ENCODE peak calls at places on chromosomes 2 and 18, in five cellular contexts. B is B cell, J is pancreas, S is A172, D is glomerular endothelial cell. P is an unnamed sample.

GRCh38 chr2:207180741-207181140 is 15.0 kb upstream of the KLF7 start:
- DNase-seq in B (no peak), J (no peak), S (no peak), D (no peak), P (no peak)

GRCh38 chr18:33666915-33667314 is 88.9 kb downstream of the ASXL3 start:
- DNase-seq in B (no peak), J (no peak), S (no peak), D (no peak), P (no peak)

GRCh38 chr2:14633451-14634211 is 1.1 kb downstream of the LRATD1 start:
- DNase-seq in B (peak), J (peak), S (no peak), D (no peak), P (no peak)

GRCh38 chr2:174835797-174836255 is 71.6 kb upstream of the CHRNA1 start:
- DNase-seq in B (no peak), J (no peak), S (peak), D (no peak), P (no peak)

GRCh38 chr2:100799701-100800100 is 20.2 kb upstream of the NPAS2 start:
- DNase-seq in B (no peak), J (no peak), S (no peak), D (no peak), P (no peak)

GRCh38 chr2:74441690-74442482 is at the start of gene RTKN:
- DNase-seq in B (peak), J (peak), S (no peak), D (no peak), P (no peak)

GRCh38 chr2:62660582-62661262 is 44.8 kb upstream of the EHBP1 start:
- DNase-seq in B (no peak), J (no peak), S (peak), D (no peak), P (no peak)

GRCh38 chr2:176653856-176654443 is 384.7 kb downstream of the MTX2 start:
- DNase-seq in B (no peak), J (peak), S (peak), D (no peak), P (no peak)

GRCh38 chr2:206164261-206164862 is 4.7 kb downstream of the EEF1B2 start:
- DNase-seq in B (peak), J (no peak), S (peak), D (no peak), P (no peak)

GRCh38 chr18:13319629-13320028 is 101.1 kb downstream of the LDLRAD4 start:
- DNase-seq in B (no peak), J (no peak), S (no peak), D (no peak), P (no peak)

GRCh38 chr2:182068811-182069210 is 83.2 kb downstream of the PPP1R1C start:
- DNase-seq in B (no peak), J (no peak), S (peak), D (no peak), P (no peak)

GRCh38 chr18:49400398-49401072 is 59.9 kb downstream of the DYM start:
- DNase-seq in B (no peak), J (no peak), S (no peak), D (no peak), P (no peak)

GRCh38 chr18:12374398-12374797 is 2.6 kb downstream of the AFG3L2 start:
- DNase-seq in B (no peak), J (no peak), S (no peak), D (no peak), P (no peak)

GRCh38 chr2:39710807-39711206 is 45.1 kb downstream of the TMEM178A start:
- DNase-seq in B (no peak), J (no peak), S (no peak), D (no peak), P (no peak)

GRCh38 chr2:100589527-100589926 is 26.7 kb downstream of the PDCL3 start:
- DNase-seq in B (no peak), J (no peak), S (no peak), D (no peak), P (peak)

GRCh38 chr2:207200136-207200535 is 34.4 kb upstream of the KLF7 start:
- DNase-seq in B (no peak), J (no peak), S (no peak), D (no peak), P (no peak)

GRCh38 chr2:3449936-3450335 is 69.4 kb downstream of the ADI1 start:
- DNase-seq in B (no peak), J (no peak), S (no peak), D (no peak), P (no peak)

GRCh38 chr2:59974051-59974766 is 579.2 kb downstream of the BCL11A start:
- DNase-seq in B (no peak), J (no peak), S (no peak), D (no peak), P (no peak)

GRCh38 chr18:46322411-46322891 is 218.3 kb downstream of the HAUS1 start:
- DNase-seq in B (no peak), J (no peak), S (peak), D (no peak), P (no peak)

GRCh38 chr2:66790651-66791181 is 355.8 kb downstream of the MEIS1 start:
- DNase-seq in B (no peak), J (no peak), S (no peak), D (no peak), P (no peak)

GRCh38 chr2:121186261-121186660 is 98.7 kb downstream of the TFCP2L1 start:
- DNase-seq in B (no peak), J (no peak), S (no peak), D (no peak), P (no peak)

GRCh38 chr2:167135691-167136090 is 247.4 kb downstream of the XIRP2 start:
- DNase-seq in B (no peak), J (no peak), S (no peak), D (peak), P (no peak)

GRCh38 chr18:10142496-10143160 is 228.8 kb downstream of the VAPA start:
- DNase-seq in B (no peak), J (peak), S (peak), D (no peak), P (no peak)

GRCh38 chr2:162073776-162074578 is at the start of gene DPP4:
- DNase-seq in B (peak), J (peak), S (no peak), D (no peak), P (no peak)

GRCh38 chr18:34921811-34922385 is 119.3 kb upstream of the MAPRE2 start:
- DNase-seq in B (no peak), J (no peak), S (no peak), D (no peak), P (no peak)

GRCh38 chr2:216765810-216766259 is 70.5 kb upstream of the IGFBP5 start:
- DNase-seq in B (no peak), J (no peak), S (no peak), D (no peak), P (no peak)

P was measured in GF-D8.